ENCODE peak calls at places on chromosomes 3 and 15, in eight cellular contexts. M is DND-41, C is endodermal cell, X is HCT116, P is fibroblast of lung, H is MM.1S, R is PC-3, V is neural progenitor cell. O is an unnamed sample.

GRCh38 chr15:56698268-56698667 is 35.0 kb downstream of the ZNF280D start:
- DNase-seq in C (no peak), H (no peak), V (no peak), M (no peak), R (no peak), P (no peak), X (no peak), O (no peak)

GRCh38 chr3:23867400-23867799 is 49.4 kb downstream of the NKIRAS1 start:
- DNase-seq in P (no peak), R (peak; percentile 14), C (no peak), V (no peak), H (no peak), X (no peak), M (no peak), O (no peak)

GRCh38 chr3:502486-502885 is 305.9 kb downstream of the CHL1 start:
- DNase-seq in C (no peak), P (no peak), M (no peak), H (no peak), R (no peak), X (no peak), V (no peak), O (no peak)

GRCh38 chr15:61748529-61748928 is 311.7 kb downstream of the VPS13C start:
- DNase-seq in V (no peak), P (peak; percentile 25), X (no peak), H (no peak), C (no peak), R (peak; percentile 65), M (no peak), O (no peak)

GRCh38 chr3:32129832-32130231 is 23.4 kb downstream of the GPD1L start:
- DNase-seq in X (no peak), M (no peak), P (no peak), R (no peak), C (no peak), V (no peak), H (no peak), O (no peak)

GRCh38 chr15:45164914-45165313 is 22.9 kb downstream of the SHF start:
- DNase-seq in V (no peak), P (no peak), X (no peak), M (no peak), H (no peak), C (no peak), R (no peak), O (no peak)

GRCh38 chr15:42226648-42227047 is 18.5 kb upstream of the VPS39 start:
- DNase-seq in X (no peak), P (no peak), C (no peak), M (no peak), R (no peak), H (no peak), V (no peak), O (no peak)

GRCh38 chr3:124597979-124598378 is 132.3 kb upstream of the UMPS start:
- DNase-seq in H (no peak), C (no peak), P (no peak), V (no peak), R (no peak), M (no peak), X (no peak), O (no peak)

GRCh38 chr3:24128195-24129005 is 183.3 kb downstream of the NR1D2 start:
- DNase-seq in P (peak; percentile 93), H (no peak), V (no peak), C (no peak), X (peak; percentile 8), R (peak; percentile 66), M (no peak), O (no peak)

GRCh38 chr3:58085616-58086015 is 77.4 kb downstream of the FLNB start:
- DNase-seq in M (no peak), V (no peak), H (peak; percentile 14), R (no peak), X (no peak), C (no peak), P (no peak), O (no peak)

GRCh38 chr3:81249540-81250029 is 511.9 kb downstream of the GBE1 start:
- DNase-seq in C (no peak), X (no peak), P (peak; percentile 25), R (peak; percentile 99), V (no peak), H (no peak), M (no peak), O (no peak)

GRCh38 chr3:166575166-166575565 is 737.9 kb upstream of the BCHE start:
- DNase-seq in X (no peak), C (no peak), H (no peak), V (no peak), R (no peak), P (no peak), M (no peak), O (no peak)

GRCh38 chr15:29278436-29279099 is 8.9 kb upstream of the NSMCE3 start:
- DNase-seq in C (no peak), R (peak; percentile 83), P (peak; percentile 68), X (peak; percentile 64), V (no peak), H (no peak), M (no peak), O (no peak)

GRCh38 chr15:47987908-47988532 is 132.8 kb upstream of the SLC24A5 start:
- DNase-seq in R (peak; percentile 60), V (peak; percentile 84), H (peak; percentile 71), P (peak; percentile 85), M (peak; percentile 8), X (peak; percentile 0), C (peak; percentile 58), O (peak; percentile 30)

GRCh38 chr3:126528419-126528799 is 4.5 kb downstream of the CHST13 start:
- DNase-seq in M (no peak), H (no peak), X (no peak), R (no peak), V (no peak), C (no peak), P (no peak), O (no peak)
- H3K4me1 ChIP-seq in M (no peaks in the 10 kb centered on the region), H (no peaks in the 10 kb centered on the region), X (peaks cover 12% of the 10 kb centered on the region), R (no peaks in the 10 kb centered on the region), V (peaks cover 4% of the 10 kb centered on the region), C (no peaks in the 10 kb centered on the region), P (no peaks in the 10 kb centered on the region), O (no peaks in the 10 kb centered on the region)

GRCh38 chr3:149555941-149556340 is 81.4 kb downstream of the TM4SF4 start:
- DNase-seq in M (no peak), X (no peak), H (no peak), R (no peak), C (no peak), P (peak; percentile 41), V (no peak), O (no peak)
- TF ChIP-seq CTCF in M (no peak), X (no peak), H (no peak), R (no peak), C (no peak), P (no peak), V (no peak), O (no peak)

GRCh38 chr3:154122912-154123559 is 1.8 kb downstream of the ARHGEF26 start:
- DNase-seq in M (no peak), X (no peak), V (no peak), H (peak; percentile 70), C (peak; percentile 61), R (peak; percentile 41), P (peak; percentile 31), O (no peak)
- H3K9ac ChIP-seq in M (no peak overlapping the region), X (no peak overlapping the region), V (no peak overlapping the region), H (peak overlapping the region; percentile 62), C (peak overlapping the region; percentile 12), R (peak overlapping the region; percentile 61), P (no peak overlapping the region), O (peak overlapping the region; percentile 50)

DNA sequence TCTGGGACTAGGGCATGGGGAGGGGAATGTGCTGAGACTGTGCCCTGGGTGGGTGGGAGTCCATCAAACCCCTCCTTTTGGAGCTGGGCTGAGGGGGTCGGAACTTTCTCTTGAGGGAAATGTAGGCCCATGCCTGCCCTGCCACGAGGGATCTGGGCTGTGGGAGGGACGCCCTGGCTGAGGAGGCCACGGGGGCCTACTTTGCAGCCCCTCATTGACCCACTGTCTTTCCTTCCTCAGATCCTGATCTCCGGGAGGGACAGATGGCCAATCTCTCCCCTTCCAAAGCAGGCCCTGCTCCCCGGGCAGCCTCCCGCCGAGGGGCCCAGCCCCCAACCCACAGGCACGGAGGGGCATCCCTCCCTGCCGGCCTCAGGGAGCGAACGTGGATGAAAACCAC is 25.3 kb downstream of the LOXL1 start:
- DNase-seq in C (no peak), P (no peak), V (no peak), R (no peak), H (no peak), X (no peak), M (no peak), O (no peak)
- H3K4me1 ChIP-seq in C (peaks cover 3% of the 10 kb centered on the region), P (peaks cover 31% of the 10 kb centered on the region), V (peaks cover 8% of the 10 kb centered on the region), R (peaks cover 25% of the 10 kb centered on the region), H (peaks cover 9% of the 10 kb centered on the region), X (peaks cover 22% of the 10 kb centered on the region), M (peaks cover 2% of the 10 kb centered on the region), O (peaks cover 4% of the 10 kb centered on the region)

GRCh38 chr15:101641134-101641764 is 10.9 kb downstream of the TM2D3 start:
- DNase-seq in R (peak; percentile 78), X (peak; percentile 42), V (peak; percentile 65), C (peak; percentile 89), M (peak; percentile 68), H (peak; percentile 75), P (peak; percentile 79), O (peak; percentile 82)

GRCh38 chr15:101641894-101642293 is 10.3 kb downstream of the TM2D3 start:
- DNase-seq in X (no peak), P (no peak), C (no peak), V (no peak), M (peak; percentile 14), H (peak; percentile 81), R (no peak), O (no peak)

GRCh38 chr15:101637549-101638318 is 14.4 kb downstream of the TM2D3 start:
- DNase-seq in V (no peak), H (no peak), X (no peak), P (no peak), M (no peak), C (no peak), R (peak; percentile 85), O (peak; percentile 35)

GRCh38 chr15:101646652-101647051 is 5.5 kb downstream of the TM2D3 start:
- DNase-seq in X (no peak), H (no peak), R (no peak), V (no peak), M (no peak), P (no peak), C (no peak), O (no peak)

GRCh38 chr15:101642361-101642760 is 9.8 kb downstream of the TM2D3 start:
- DNase-seq in X (no peak), P (no peak), V (no peak), R (no peak), M (no peak), C (no peak), H (no peak), O (no peak)
- TF ChIP-seq CTCF in X (no peak), P (no peak), V (no peak), R (peak; percentile 8), M (peak; percentile 2), C (peak; percentile 24), H (peak; percentile 26), O (no peak)